ENCODE peak calls at places on chromosomes 3 and 15, in ten cellular contexts. One of them, this sample, is unnamed.

GRCh38 chr3:101195951-101196713 is 124.2 kb downstream of the IMPG2 start:
- DNase-seq in PC-3: peak
- DNase-seq in adrenal gland: no peak
- DNase-seq in pancreas: no peak
- DNase-seq in mammary epithelial cell: peak
- DNase-seq in CD8-positive, alpha-beta T cell: no peak
- DNase-seq in brain microvascular endothelial cell: peak
- DNase-seq in cardiac fibroblast: peak
- DNase-seq in choroid plexus epithelial cell: peak
- DNase-seq in astrocyte of the cerebellum: peak
- DNase-seq in this sample: no peak

GRCh38 chr15:89179966-89180875 is 41.2 kb downstream of the RLBP1 start:
- DNase-seq in adrenal gland: no peak
- DNase-seq in astrocyte of the cerebellum: no peak
- DNase-seq in CD8-positive, alpha-beta T cell: no peak
- DNase-seq in brain microvascular endothelial cell: peak
- DNase-seq in pancreas: no peak
- DNase-seq in mammary epithelial cell: peak
- DNase-seq in choroid plexus epithelial cell: peak
- DNase-seq in cardiac fibroblast: peak
- DNase-seq in PC-3: no peak
- DNase-seq in this sample: no peak

GRCh38 chr3:197511130-197511529 is 44.6 kb downstream of the BDH1 start:
- DNase-seq in brain microvascular endothelial cell: peak
- DNase-seq in PC-3: peak
- DNase-seq in adrenal gland: no peak
- DNase-seq in CD8-positive, alpha-beta T cell: no peak
- DNase-seq in astrocyte of the cerebellum: no peak
- DNase-seq in pancreas: no peak
- DNase-seq in mammary epithelial cell: peak
- DNase-seq in cardiac fibroblast: peak
- DNase-seq in choroid plexus epithelial cell: no peak
- DNase-seq in this sample: no peak

GRCh38 chr3:194632983-194633348 is 253 bp downstream of the TMEM44 start:
- DNase-seq in CD8-positive, alpha-beta T cell: no peak
- DNase-seq in choroid plexus epithelial cell: no peak
- DNase-seq in cardiac fibroblast: no peak
- DNase-seq in pancreas: no peak
- DNase-seq in PC-3: no peak
- DNase-seq in brain microvascular endothelial cell: no peak
- DNase-seq in astrocyte of the cerebellum: no peak
- DNase-seq in adrenal gland: no peak
- DNase-seq in mammary epithelial cell: no peak
- DNase-seq in this sample: no peak

GRCh38 chr3:66483006-66483928 is 17.6 kb downstream of the LRIG1 start:
- DNase-seq in choroid plexus epithelial cell: no peak
- DNase-seq in pancreas: peak
- DNase-seq in astrocyte of the cerebellum: no peak
- DNase-seq in adrenal gland: peak
- DNase-seq in brain microvascular endothelial cell: peak
- DNase-seq in mammary epithelial cell: no peak
- DNase-seq in PC-3: no peak
- DNase-seq in CD8-positive, alpha-beta T cell: no peak
- DNase-seq in cardiac fibroblast: peak
- DNase-seq in this sample: peak

GRCh38 chr15:32861741-32862140 is 143.9 kb downstream of the GREM1 start:
- DNase-seq in PC-3: no peak
- DNase-seq in pancreas: no peak
- DNase-seq in brain microvascular endothelial cell: peak
- DNase-seq in adrenal gland: peak
- DNase-seq in astrocyte of the cerebellum: peak
- DNase-seq in cardiac fibroblast: peak
- DNase-seq in mammary epithelial cell: peak
- DNase-seq in choroid plexus epithelial cell: peak
- DNase-seq in CD8-positive, alpha-beta T cell: no peak
- DNase-seq in this sample: peak

GRCh38 chr3:191968299-191968698 is 507.3 kb downstream of the PYDC2 start:
- DNase-seq in cardiac fibroblast: no peak
- DNase-seq in adrenal gland: no peak
- DNase-seq in astrocyte of the cerebellum: no peak
- DNase-seq in pancreas: no peak
- DNase-seq in PC-3: no peak
- DNase-seq in brain microvascular endothelial cell: no peak
- DNase-seq in CD8-positive, alpha-beta T cell: no peak
- DNase-seq in choroid plexus epithelial cell: no peak
- DNase-seq in mammary epithelial cell: no peak
- DNase-seq in this sample: no peak

GRCh38 chr3:110965976-110966375 is 105.6 kb upstream of the NECTIN3 start:
- DNase-seq in choroid plexus epithelial cell: no peak
- DNase-seq in CD8-positive, alpha-beta T cell: no peak
- DNase-seq in astrocyte of the cerebellum: no peak
- DNase-seq in PC-3: no peak
- DNase-seq in brain microvascular endothelial cell: no peak
- DNase-seq in cardiac fibroblast: no peak
- DNase-seq in pancreas: no peak
- DNase-seq in mammary epithelial cell: no peak
- DNase-seq in adrenal gland: no peak
- DNase-seq in this sample: no peak

GRCh38 chr3:42061042-42061710 is 30.0 kb upstream of the TRAK1 start:
- DNase-seq in pancreas: no peak
- DNase-seq in mammary epithelial cell: no peak
- DNase-seq in CD8-positive, alpha-beta T cell: no peak
- DNase-seq in PC-3: no peak
- DNase-seq in choroid plexus epithelial cell: no peak
- DNase-seq in brain microvascular endothelial cell: no peak
- DNase-seq in adrenal gland: no peak
- DNase-seq in cardiac fibroblast: no peak
- DNase-seq in astrocyte of the cerebellum: no peak
- DNase-seq in this sample: no peak

GRCh38 chr3:157865449-157865862 is 240.8 kb downstream of the SHOX2 start:
- DNase-seq in choroid plexus epithelial cell: peak
- DNase-seq in astrocyte of the cerebellum: no peak
- DNase-seq in CD8-positive, alpha-beta T cell: peak
- DNase-seq in mammary epithelial cell: peak
- DNase-seq in brain microvascular endothelial cell: no peak
- DNase-seq in PC-3: peak
- DNase-seq in pancreas: peak
- DNase-seq in adrenal gland: no peak
- DNase-seq in cardiac fibroblast: peak
- DNase-seq in this sample: no peak

GRCh38 chr3:195756935-195757302 is 36.1 kb downstream of the MUC20 start:
- DNase-seq in mammary epithelial cell: peak
- DNase-seq in choroid plexus epithelial cell: no peak
- DNase-seq in cardiac fibroblast: no peak
- DNase-seq in adrenal gland: no peak
- DNase-seq in brain microvascular endothelial cell: no peak
- DNase-seq in CD8-positive, alpha-beta T cell: no peak
- DNase-seq in PC-3: peak
- DNase-seq in astrocyte of the cerebellum: no peak
- DNase-seq in pancreas: no peak
- DNase-seq in this sample: peak

GRCh38 chr15:101046826-101047225 is 127.7 kb downstream of the LRRK1 start:
- DNase-seq in cardiac fibroblast: no peak
- DNase-seq in mammary epithelial cell: no peak
- DNase-seq in PC-3: no peak
- DNase-seq in choroid plexus epithelial cell: no peak
- DNase-seq in CD8-positive, alpha-beta T cell: no peak
- DNase-seq in brain microvascular endothelial cell: no peak
- DNase-seq in pancreas: no peak
- DNase-seq in adrenal gland: no peak
- DNase-seq in astrocyte of the cerebellum: no peak
- DNase-seq in this sample: no peak

GRCh38 chr3:143849854-143850549 is 1.7 kb upstream of the SLC9A9 start:
- DNase-seq in cardiac fibroblast: peak
- DNase-seq in CD8-positive, alpha-beta T cell: no peak
- DNase-seq in choroid plexus epithelial cell: peak
- DNase-seq in PC-3: peak
- DNase-seq in brain microvascular endothelial cell: peak
- DNase-seq in mammary epithelial cell: peak
- DNase-seq in astrocyte of the cerebellum: peak
- DNase-seq in pancreas: no peak
- DNase-seq in adrenal gland: no peak
- DNase-seq in this sample: no peak

GRCh38 chr3:99872633-99873254 is 55.1 kb downstream of the CMSS1 start:
- DNase-seq in mammary epithelial cell: no peak
- DNase-seq in astrocyte of the cerebellum: no peak
- DNase-seq in adrenal gland: no peak
- DNase-seq in pancreas: no peak
- DNase-seq in PC-3: no peak
- DNase-seq in brain microvascular endothelial cell: peak
- DNase-seq in CD8-positive, alpha-beta T cell: no peak
- DNase-seq in choroid plexus epithelial cell: peak
- DNase-seq in cardiac fibroblast: no peak
- DNase-seq in this sample: no peak

GRCh38 chr3:24290596-24290995 is 204.1 kb downstream of the THRB start:
- DNase-seq in pancreas: no peak
- DNase-seq in adrenal gland: no peak
- DNase-seq in choroid plexus epithelial cell: peak
- DNase-seq in brain microvascular endothelial cell: no peak
- DNase-seq in PC-3: no peak
- DNase-seq in mammary epithelial cell: no peak
- DNase-seq in astrocyte of the cerebellum: no peak
- DNase-seq in cardiac fibroblast: peak
- DNase-seq in CD8-positive, alpha-beta T cell: no peak
- DNase-seq in this sample: no peak

GRCh38 chr15:77014137-77015081 is 19.5 kb downstream of the PSTPIP1 start:
- DNase-seq in CD8-positive, alpha-beta T cell: no peak
- DNase-seq in brain microvascular endothelial cell: no peak
- DNase-seq in adrenal gland: no peak
- DNase-seq in cardiac fibroblast: no peak
- DNase-seq in astrocyte of the cerebellum: no peak
- DNase-seq in mammary epithelial cell: no peak
- DNase-seq in choroid plexus epithelial cell: no peak
- DNase-seq in pancreas: no peak
- DNase-seq in PC-3: no peak
- DNase-seq in this sample: peak

GRCh38 chr3:23051240-23052140 is 151.6 kb upstream of the UBE2E2 start:
- DNase-seq in PC-3: no peak
- DNase-seq in mammary epithelial cell: no peak
- DNase-seq in brain microvascular endothelial cell: no peak
- DNase-seq in astrocyte of the cerebellum: no peak
- DNase-seq in cardiac fibroblast: no peak
- DNase-seq in adrenal gland: no peak
- DNase-seq in choroid plexus epithelial cell: no peak
- DNase-seq in CD8-positive, alpha-beta T cell: no peak
- DNase-seq in pancreas: no peak
- DNase-seq in this sample: no peak

GRCh38 chr3:23046536-23046935 is 156.6 kb upstream of the UBE2E2 start:
- DNase-seq in cardiac fibroblast: no peak
- DNase-seq in CD8-positive, alpha-beta T cell: no peak
- DNase-seq in brain microvascular endothelial cell: no peak
- DNase-seq in adrenal gland: no peak
- DNase-seq in choroid plexus epithelial cell: no peak
- DNase-seq in astrocyte of the cerebellum: no peak
- DNase-seq in mammary epithelial cell: no peak
- DNase-seq in PC-3: no peak
- DNase-seq in pancreas: no peak
- DNase-seq in this sample: no peak

GRCh38 chr3:23055733-23056376 is 147.3 kb upstream of the UBE2E2 start:
- DNase-seq in pancreas: no peak
- DNase-seq in cardiac fibroblast: peak
- DNase-seq in mammary epithelial cell: peak
- DNase-seq in CD8-positive, alpha-beta T cell: no peak
- DNase-seq in astrocyte of the cerebellum: peak
- DNase-seq in brain microvascular endothelial cell: peak
- DNase-seq in adrenal gland: no peak
- DNase-seq in PC-3: peak
- DNase-seq in choroid plexus epithelial cell: peak
- DNase-seq in this sample: no peak

GRCh38 chr3:23052230-23053019 is 150.7 kb upstream of the UBE2E2 start:
- DNase-seq in cardiac fibroblast: peak
- DNase-seq in mammary epithelial cell: no peak
- DNase-seq in astrocyte of the cerebellum: no peak
- DNase-seq in CD8-positive, alpha-beta T cell: no peak
- DNase-seq in pancreas: no peak
- DNase-seq in brain microvascular endothelial cell: peak
- DNase-seq in adrenal gland: no peak
- DNase-seq in choroid plexus epithelial cell: peak
- DNase-seq in PC-3: peak
- DNase-seq in this sample: no peak
- TF ChIP-seq CTCF in cardiac fibroblast: no peak
- TF ChIP-seq CTCF in mammary epithelial cell: no peak
- TF ChIP-seq CTCF in astrocyte of the cerebellum: no peak
- TF ChIP-seq CTCF in CD8-positive, alpha-beta T cell: no peak
- TF ChIP-seq CTCF in pancreas: no peak
- TF ChIP-seq CTCF in brain microvascular endothelial cell: peak
- TF ChIP-seq CTCF in adrenal gland: no peak
- TF ChIP-seq CTCF in choroid plexus epithelial cell: peak
- TF ChIP-seq CTCF in PC-3: no peak
- TF ChIP-seq CTCF in this sample: no peak

GRCh38 chr3:174614046-174614445 is 245.1 kb upstream of the NAALADL2 start:
- DNase-seq in choroid plexus epithelial cell: peak
- DNase-seq in pancreas: no peak
- DNase-seq in mammary epithelial cell: no peak
- DNase-seq in adrenal gland: no peak
- DNase-seq in cardiac fibroblast: peak
- DNase-seq in astrocyte of the cerebellum: no peak
- DNase-seq in CD8-positive, alpha-beta T cell: no peak
- DNase-seq in brain microvascular endothelial cell: peak
- DNase-seq in PC-3: no peak
- DNase-seq in this sample: no peak
- H3K4me3 ChIP-seq in choroid plexus epithelial cell: no peak
- H3K4me3 ChIP-seq in pancreas: no peak
- H3K4me3 ChIP-seq in mammary epithelial cell: no peak
- H3K4me3 ChIP-seq in adrenal gland: no peak
- H3K4me3 ChIP-seq in cardiac fibroblast: no peak
- H3K4me3 ChIP-seq in astrocyte of the cerebellum: no peak
- H3K4me3 ChIP-seq in CD8-positive, alpha-beta T cell: no peak
- H3K4me3 ChIP-seq in brain microvascular endothelial cell: no peak
- H3K4me3 ChIP-seq in PC-3: no peak
- H3K4me3 ChIP-seq in this sample: no peak

GRCh38 chr3:168952551-168952950 is 711.0 kb downstream of the MECOM start:
- DNase-seq in PC-3: peak
- DNase-seq in choroid plexus epithelial cell: peak
- DNase-seq in pancreas: no peak
- DNase-seq in cardiac fibroblast: peak
- DNase-seq in CD8-positive, alpha-beta T cell: no peak
- DNase-seq in brain microvascular endothelial cell: no peak
- DNase-seq in adrenal gland: no peak
- DNase-seq in mammary epithelial cell: peak
- DNase-seq in astrocyte of the cerebellum: peak
- DNase-seq in this sample: no peak
- TF ChIP-seq CTCF in PC-3: peak
- TF ChIP-seq CTCF in choroid plexus epithelial cell: peak
- TF ChIP-seq CTCF in pancreas: no peak
- TF ChIP-seq CTCF in cardiac fibroblast: peak
- TF ChIP-seq CTCF in CD8-positive, alpha-beta T cell: no peak
- TF ChIP-seq CTCF in brain microvascular endothelial cell: no peak
- TF ChIP-seq CTCF in adrenal gland: no peak
- TF ChIP-seq CTCF in mammary epithelial cell: peak
- TF ChIP-seq CTCF in astrocyte of the cerebellum: peak
- TF ChIP-seq CTCF in this sample: peak

DNA sequence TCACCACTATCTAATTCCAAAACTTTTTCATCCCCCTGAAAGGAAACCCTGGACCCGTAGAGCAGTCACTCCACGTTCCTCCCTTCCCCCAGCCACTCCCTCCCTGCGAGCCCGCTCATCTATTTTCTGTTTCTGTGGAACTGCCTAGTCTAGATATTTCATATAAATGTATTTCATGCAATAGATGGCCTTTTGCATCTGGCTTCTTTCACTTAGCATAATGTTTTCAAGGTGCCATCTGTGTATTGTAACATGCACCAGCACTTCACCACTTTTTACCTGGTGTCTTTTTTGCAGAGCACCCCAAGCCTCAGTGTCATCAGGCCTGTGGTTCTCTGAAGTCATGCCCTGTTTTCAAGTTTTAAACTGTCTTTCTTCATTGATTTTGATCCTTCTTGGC is 10.7 kb downstream of the CGNL1 start:
- DNase-seq in mammary epithelial cell: no peak
- DNase-seq in brain microvascular endothelial cell: no peak
- DNase-seq in adrenal gland: no peak
- DNase-seq in choroid plexus epithelial cell: no peak
- DNase-seq in pancreas: no peak
- DNase-seq in astrocyte of the cerebellum: no peak
- DNase-seq in cardiac fibroblast: no peak
- DNase-seq in CD8-positive, alpha-beta T cell: no peak
- DNase-seq in PC-3: no peak
- DNase-seq in this sample: no peak
- H3K4me3 ChIP-seq in mammary epithelial cell: no peak
- H3K4me3 ChIP-seq in brain microvascular endothelial cell: no peak
- H3K4me3 ChIP-seq in adrenal gland: no peak
- H3K4me3 ChIP-seq in choroid plexus epithelial cell: no peak
- H3K4me3 ChIP-seq in pancreas: no peak
- H3K4me3 ChIP-seq in astrocyte of the cerebellum: no peak
- H3K4me3 ChIP-seq in cardiac fibroblast: no peak
- H3K4me3 ChIP-seq in CD8-positive, alpha-beta T cell: no peak
- H3K4me3 ChIP-seq in PC-3: no peak
- H3K4me3 ChIP-seq in this sample: no peak